ENCODE peak calls at places on chromosome 7, in seven cellular contexts. One of them, this sample, is unnamed.

GRCh38 chr7:23597908-23598224 is 684 bp downstream of the CCDC126 start:
- DNase-seq in CD8-positive, alpha-beta T cell: no peak
- DNase-seq in LoVo: no peak
- DNase-seq in NCI-H748 treated with DMSO at 0.1 percent for 48 hours: peak; percentile 31
- DNase-seq in T follicular helper cell: no peak
- DNase-seq in neural progenitor cell: no peak
- DNase-seq in activated CD4-positive, alpha-beta T cell treated with anti-CD3 and anti-CD28 coated beads, Interleukin-2, amount 10 ng/mL, durations not matched to agents 7 days and 5 days: no peak
- DNase-seq in this sample: peak; percentile 13

GRCh38 chr7:98816925-98817710 is 52.7 kb downstream of the TMEM130 start:
- DNase-seq in CD8-positive, alpha-beta T cell: no peak
- DNase-seq in LoVo: no peak
- DNase-seq in T follicular helper cell: no peak
- DNase-seq in neural progenitor cell: no peak
- DNase-seq in activated CD4-positive, alpha-beta T cell treated with anti-CD3 and anti-CD28 coated beads, Interleukin-2, amount 10 ng/mL, durations not matched to agents 7 days and 5 days: no peak
- DNase-seq in NCI-H748 treated with DMSO at 0.1 percent for 48 hours: no peak
- DNase-seq in this sample: no peak

GRCh38 chr7:39761435-39761834 is 138.1 kb downstream of the RALA start:
- DNase-seq in NCI-H748 treated with DMSO at 0.1 percent for 48 hours: peak; percentile 67
- DNase-seq in neural progenitor cell: no peak
- DNase-seq in T follicular helper cell: no peak
- DNase-seq in CD8-positive, alpha-beta T cell: no peak
- DNase-seq in activated CD4-positive, alpha-beta T cell treated with anti-CD3 and anti-CD28 coated beads, Interleukin-2, amount 10 ng/mL, durations not matched to agents 7 days and 5 days: no peak
- DNase-seq in LoVo: no peak
- DNase-seq in this sample: no peak

GRCh38 chr7:101813414-101814019 is 3.9 kb upstream of the CUX1 start:
- DNase-seq in CD8-positive, alpha-beta T cell: no peak
- DNase-seq in activated CD4-positive, alpha-beta T cell treated with anti-CD3 and anti-CD28 coated beads, Interleukin-2, amount 10 ng/mL, durations not matched to agents 7 days and 5 days: no peak
- DNase-seq in LoVo: no peak
- DNase-seq in T follicular helper cell: no peak
- DNase-seq in NCI-H748 treated with DMSO at 0.1 percent for 48 hours: no peak
- DNase-seq in neural progenitor cell: no peak
- DNase-seq in this sample: no peak

GRCh38 chr7:98534493-98534892 is 82.6 kb upstream of the NPTX2 start:
- DNase-seq in neural progenitor cell: no peak
- DNase-seq in T follicular helper cell: no peak
- DNase-seq in LoVo: no peak
- DNase-seq in CD8-positive, alpha-beta T cell: no peak
- DNase-seq in NCI-H748 treated with DMSO at 0.1 percent for 48 hours: no peak
- DNase-seq in activated CD4-positive, alpha-beta T cell treated with anti-CD3 and anti-CD28 coated beads, Interleukin-2, amount 10 ng/mL, durations not matched to agents 7 days and 5 days: no peak
- DNase-seq in this sample: no peak

GRCh38 chr7:85102813-85103350 is 84.0 kb downstream of the SEMA3D start:
- DNase-seq in neural progenitor cell: no peak
- DNase-seq in activated CD4-positive, alpha-beta T cell treated with anti-CD3 and anti-CD28 coated beads, Interleukin-2, amount 10 ng/mL, durations not matched to agents 7 days and 5 days: no peak
- DNase-seq in LoVo: no peak
- DNase-seq in CD8-positive, alpha-beta T cell: no peak
- DNase-seq in T follicular helper cell: no peak
- DNase-seq in NCI-H748 treated with DMSO at 0.1 percent for 48 hours: no peak
- DNase-seq in this sample: no peak

GRCh38 chr7:24879281-24879680 is 100.7 kb downstream of the OSBPL3 start:
- DNase-seq in LoVo: no peak
- DNase-seq in CD8-positive, alpha-beta T cell: no peak
- DNase-seq in neural progenitor cell: no peak
- DNase-seq in NCI-H748 treated with DMSO at 0.1 percent for 48 hours: no peak
- DNase-seq in activated CD4-positive, alpha-beta T cell treated with anti-CD3 and anti-CD28 coated beads, Interleukin-2, amount 10 ng/mL, durations not matched to agents 7 days and 5 days: no peak
- DNase-seq in T follicular helper cell: no peak
- DNase-seq in this sample: no peak

GRCh38 chr7:158369290-158369689 is 218.3 kb downstream of the PTPRN2 start:
- DNase-seq in neural progenitor cell: no peak
- DNase-seq in NCI-H748 treated with DMSO at 0.1 percent for 48 hours: no peak
- DNase-seq in LoVo: no peak
- DNase-seq in activated CD4-positive, alpha-beta T cell treated with anti-CD3 and anti-CD28 coated beads, Interleukin-2, amount 10 ng/mL, durations not matched to agents 7 days and 5 days: no peak
- DNase-seq in T follicular helper cell: no peak
- DNase-seq in CD8-positive, alpha-beta T cell: no peak
- DNase-seq in this sample: no peak

GRCh38 chr7:40200791-40201190 is 66.0 kb downstream of the SUGCT start:
- DNase-seq in CD8-positive, alpha-beta T cell: no peak
- DNase-seq in NCI-H748 treated with DMSO at 0.1 percent for 48 hours: no peak
- DNase-seq in activated CD4-positive, alpha-beta T cell treated with anti-CD3 and anti-CD28 coated beads, Interleukin-2, amount 10 ng/mL, durations not matched to agents 7 days and 5 days: no peak
- DNase-seq in neural progenitor cell: no peak
- DNase-seq in T follicular helper cell: no peak
- DNase-seq in LoVo: no peak
- DNase-seq in this sample: no peak

GRCh38 chr7:56028942-56029630 is 22.2 kb downstream of the PSPH start:
- DNase-seq in CD8-positive, alpha-beta T cell: no peak
- DNase-seq in neural progenitor cell: no peak
- DNase-seq in activated CD4-positive, alpha-beta T cell treated with anti-CD3 and anti-CD28 coated beads, Interleukin-2, amount 10 ng/mL, durations not matched to agents 7 days and 5 days: no peak
- DNase-seq in LoVo: no peak
- DNase-seq in NCI-H748 treated with DMSO at 0.1 percent for 48 hours: no peak
- DNase-seq in T follicular helper cell: no peak
- DNase-seq in this sample: no peak

GRCh38 chr7:70582921-70583895 is 548.7 kb upstream of the GALNT17 start:
- DNase-seq in T follicular helper cell: no peak
- DNase-seq in LoVo: no peak
- DNase-seq in activated CD4-positive, alpha-beta T cell treated with anti-CD3 and anti-CD28 coated beads, Interleukin-2, amount 10 ng/mL, durations not matched to agents 7 days and 5 days: no peak
- DNase-seq in CD8-positive, alpha-beta T cell: no peak
- DNase-seq in neural progenitor cell: peak; percentile 45
- DNase-seq in NCI-H748 treated with DMSO at 0.1 percent for 48 hours: no peak
- DNase-seq in this sample: no peak

GRCh38 chr7:98640375-98640774 is 23.3 kb downstream of the NPTX2 start:
- DNase-seq in activated CD4-positive, alpha-beta T cell treated with anti-CD3 and anti-CD28 coated beads, Interleukin-2, amount 10 ng/mL, durations not matched to agents 7 days and 5 days: no peak
- DNase-seq in T follicular helper cell: no peak
- DNase-seq in LoVo: no peak
- DNase-seq in neural progenitor cell: no peak
- DNase-seq in CD8-positive, alpha-beta T cell: no peak
- DNase-seq in NCI-H748 treated with DMSO at 0.1 percent for 48 hours: no peak
- DNase-seq in this sample: no peak

GRCh38 chr7:14125998-14126397 is 136.5 kb upstream of the ETV1 start:
- DNase-seq in LoVo: no peak
- DNase-seq in T follicular helper cell: no peak
- DNase-seq in CD8-positive, alpha-beta T cell: no peak
- DNase-seq in NCI-H748 treated with DMSO at 0.1 percent for 48 hours: no peak
- DNase-seq in activated CD4-positive, alpha-beta T cell treated with anti-CD3 and anti-CD28 coated beads, Interleukin-2, amount 10 ng/mL, durations not matched to agents 7 days and 5 days: no peak
- DNase-seq in neural progenitor cell: peak; percentile 13
- DNase-seq in this sample: no peak

GRCh38 chr7:132933076-132933466 is 148.8 kb downstream of the CHCHD3 start:
- DNase-seq in T follicular helper cell: no peak
- DNase-seq in activated CD4-positive, alpha-beta T cell treated with anti-CD3 and anti-CD28 coated beads, Interleukin-2, amount 10 ng/mL, durations not matched to agents 7 days and 5 days: no peak
- DNase-seq in LoVo: no peak
- DNase-seq in NCI-H748 treated with DMSO at 0.1 percent for 48 hours: no peak
- DNase-seq in neural progenitor cell: no peak
- DNase-seq in CD8-positive, alpha-beta T cell: no peak
- DNase-seq in this sample: no peak

GRCh38 chr7:94087664-94088352 is 83.7 kb upstream of the BET1 start:
- DNase-seq in neural progenitor cell: peak; percentile 72
- DNase-seq in CD8-positive, alpha-beta T cell: peak; percentile 15
- DNase-seq in NCI-H748 treated with DMSO at 0.1 percent for 48 hours: peak; percentile 42
- DNase-seq in T follicular helper cell: peak; percentile 21
- DNase-seq in LoVo: peak; percentile 85
- DNase-seq in activated CD4-positive, alpha-beta T cell treated with anti-CD3 and anti-CD28 coated beads, Interleukin-2, amount 10 ng/mL, durations not matched to agents 7 days and 5 days: peak; percentile 69
- DNase-seq in this sample: peak; percentile 55

GRCh38 chr7:131161103-131161502 is 166.6 kb upstream of the MKLN1 start:
- DNase-seq in NCI-H748 treated with DMSO at 0.1 percent for 48 hours: no peak
- DNase-seq in LoVo: no peak
- DNase-seq in neural progenitor cell: no peak
- DNase-seq in activated CD4-positive, alpha-beta T cell treated with anti-CD3 and anti-CD28 coated beads, Interleukin-2, amount 10 ng/mL, durations not matched to agents 7 days and 5 days: no peak
- DNase-seq in CD8-positive, alpha-beta T cell: no peak
- DNase-seq in T follicular helper cell: no peak
- DNase-seq in this sample: no peak

GRCh38 chr7:80941206-80941758 is 22.4 kb upstream of the SEMA3C start:
- DNase-seq in NCI-H748 treated with DMSO at 0.1 percent for 48 hours: no peak
- DNase-seq in CD8-positive, alpha-beta T cell: no peak
- DNase-seq in LoVo: peak; percentile 75
- DNase-seq in T follicular helper cell: no peak
- DNase-seq in neural progenitor cell: no peak
- DNase-seq in activated CD4-positive, alpha-beta T cell treated with anti-CD3 and anti-CD28 coated beads, Interleukin-2, amount 10 ng/mL, durations not matched to agents 7 days and 5 days: no peak
- DNase-seq in this sample: no peak

GRCh38 chr7:158274996-158275395 is 312.6 kb downstream of the PTPRN2 start:
- DNase-seq in T follicular helper cell: no peak
- DNase-seq in LoVo: no peak
- DNase-seq in CD8-positive, alpha-beta T cell: no peak
- DNase-seq in NCI-H748 treated with DMSO at 0.1 percent for 48 hours: no peak
- DNase-seq in neural progenitor cell: no peak
- DNase-seq in activated CD4-positive, alpha-beta T cell treated with anti-CD3 and anti-CD28 coated beads, Interleukin-2, amount 10 ng/mL, durations not matched to agents 7 days and 5 days: no peak
- DNase-seq in this sample: no peak

GRCh38 chr7:22430457-22430856 is 69.5 kb downstream of the STEAP1B start:
- DNase-seq in T follicular helper cell: no peak
- DNase-seq in NCI-H748 treated with DMSO at 0.1 percent for 48 hours: no peak
- DNase-seq in CD8-positive, alpha-beta T cell: no peak
- DNase-seq in LoVo: no peak
- DNase-seq in neural progenitor cell: no peak
- DNase-seq in activated CD4-positive, alpha-beta T cell treated with anti-CD3 and anti-CD28 coated beads, Interleukin-2, amount 10 ng/mL, durations not matched to agents 7 days and 5 days: no peak
- DNase-seq in this sample: no peak

GRCh38 chr7:101862280-101863220 is 45.1 kb downstream of the CUX1 start:
- DNase-seq in activated CD4-positive, alpha-beta T cell treated with anti-CD3 and anti-CD28 coated beads, Interleukin-2, amount 10 ng/mL, durations not matched to agents 7 days and 5 days: no peak
- DNase-seq in neural progenitor cell: peak; percentile 51
- DNase-seq in LoVo: no peak
- DNase-seq in T follicular helper cell: no peak
- DNase-seq in CD8-positive, alpha-beta T cell: no peak
- DNase-seq in NCI-H748 treated with DMSO at 0.1 percent for 48 hours: no peak
- DNase-seq in this sample: no peak

GRCh38 chr7:14385074-14385473 is 395.6 kb upstream of the ETV1 start:
- DNase-seq in neural progenitor cell: no peak
- DNase-seq in LoVo: no peak
- DNase-seq in T follicular helper cell: no peak
- DNase-seq in activated CD4-positive, alpha-beta T cell treated with anti-CD3 and anti-CD28 coated beads, Interleukin-2, amount 10 ng/mL, durations not matched to agents 7 days and 5 days: no peak
- DNase-seq in NCI-H748 treated with DMSO at 0.1 percent for 48 hours: no peak
- DNase-seq in CD8-positive, alpha-beta T cell: no peak
- DNase-seq in this sample: no peak

GRCh38 chr7:66883716-66884115 is 37.3 kb upstream of the TMEM248 start:
- DNase-seq in NCI-H748 treated with DMSO at 0.1 percent for 48 hours: no peak
- DNase-seq in CD8-positive, alpha-beta T cell: no peak
- DNase-seq in activated CD4-positive, alpha-beta T cell treated with anti-CD3 and anti-CD28 coated beads, Interleukin-2, amount 10 ng/mL, durations not matched to agents 7 days and 5 days: no peak
- DNase-seq in T follicular helper cell: no peak
- DNase-seq in neural progenitor cell: no peak
- DNase-seq in LoVo: no peak
- DNase-seq in this sample: no peak

GRCh38 chr7:150983893-150984368 is 5.8 kb upstream of the KCNH2 start:
- DNase-seq in LoVo: peak; percentile 50
- DNase-seq in activated CD4-positive, alpha-beta T cell treated with anti-CD3 and anti-CD28 coated beads, Interleukin-2, amount 10 ng/mL, durations not matched to agents 7 days and 5 days: peak; percentile 63
- DNase-seq in neural progenitor cell: peak; percentile 87
- DNase-seq in T follicular helper cell: peak; percentile 27
- DNase-seq in CD8-positive, alpha-beta T cell: no peak
- DNase-seq in NCI-H748 treated with DMSO at 0.1 percent for 48 hours: no peak
- DNase-seq in this sample: no peak

GRCh38 chr7:155755026-155755425 is 57.2 kb downstream of the SHH start:
- DNase-seq in CD8-positive, alpha-beta T cell: no peak
- DNase-seq in T follicular helper cell: no peak
- DNase-seq in NCI-H748 treated with DMSO at 0.1 percent for 48 hours: no peak
- DNase-seq in activated CD4-positive, alpha-beta T cell treated with anti-CD3 and anti-CD28 coated beads, Interleukin-2, amount 10 ng/mL, durations not matched to agents 7 days and 5 days: no peak
- DNase-seq in neural progenitor cell: no peak
- DNase-seq in LoVo: no peak
- DNase-seq in this sample: no peak

GRCh38 chr7:24756545-24756988 is 697 bp downstream of the GSDME start:
- DNase-seq in CD8-positive, alpha-beta T cell: no peak
- DNase-seq in T follicular helper cell: no peak
- DNase-seq in NCI-H748 treated with DMSO at 0.1 percent for 48 hours: no peak
- DNase-seq in activated CD4-positive, alpha-beta T cell treated with anti-CD3 and anti-CD28 coated beads, Interleukin-2, amount 10 ng/mL, durations not matched to agents 7 days and 5 days: no peak
- DNase-seq in LoVo: no peak
- DNase-seq in neural progenitor cell: no peak
- DNase-seq in this sample: no peak

GRCh38 chr7:33779216-33779615 is 126.1 kb upstream of the BMPER start:
- DNase-seq in NCI-H748 treated with DMSO at 0.1 percent for 48 hours: no peak
- DNase-seq in LoVo: no peak
- DNase-seq in activated CD4-positive, alpha-beta T cell treated with anti-CD3 and anti-CD28 coated beads, Interleukin-2, amount 10 ng/mL, durations not matched to agents 7 days and 5 days: no peak
- DNase-seq in T follicular helper cell: no peak
- DNase-seq in CD8-positive, alpha-beta T cell: no peak
- DNase-seq in neural progenitor cell: no peak
- DNase-seq in this sample: no peak

GRCh38 chr7:47535704-47536628 is 45.9 kb downstream of the TNS3 start:
- DNase-seq in NCI-H748 treated with DMSO at 0.1 percent for 48 hours: no peak
- DNase-seq in T follicular helper cell: no peak
- DNase-seq in LoVo: no peak
- DNase-seq in neural progenitor cell: peak; percentile 48
- DNase-seq in activated CD4-positive, alpha-beta T cell treated with anti-CD3 and anti-CD28 coated beads, Interleukin-2, amount 10 ng/mL, durations not matched to agents 7 days and 5 days: no peak
- DNase-seq in CD8-positive, alpha-beta T cell: no peak
- DNase-seq in this sample: no peak

GRCh38 chr7:36155811-36156361 is 2.8 kb downstream of the EEPD1 start:
- DNase-seq in activated CD4-positive, alpha-beta T cell treated with anti-CD3 and anti-CD28 coated beads, Interleukin-2, amount 10 ng/mL, durations not matched to agents 7 days and 5 days: no peak
- DNase-seq in neural progenitor cell: peak; percentile 32
- DNase-seq in CD8-positive, alpha-beta T cell: no peak
- DNase-seq in T follicular helper cell: no peak
- DNase-seq in NCI-H748 treated with DMSO at 0.1 percent for 48 hours: no peak
- DNase-seq in LoVo: no peak
- DNase-seq in this sample: peak; percentile 9

GRCh38 chr7:91082854-91083495 is 181.3 kb upstream of the FZD1 start:
- DNase-seq in CD8-positive, alpha-beta T cell: no peak
- DNase-seq in NCI-H748 treated with DMSO at 0.1 percent for 48 hours: peak; percentile 25
- DNase-seq in T follicular helper cell: no peak
- DNase-seq in neural progenitor cell: no peak
- DNase-seq in LoVo: peak; percentile 38
- DNase-seq in activated CD4-positive, alpha-beta T cell treated with anti-CD3 and anti-CD28 coated beads, Interleukin-2, amount 10 ng/mL, durations not matched to agents 7 days and 5 days: no peak
- DNase-seq in this sample: no peak

GRCh38 chr7:90594791-90595317 is 1.3 kb upstream of the CDK14 start:
- DNase-seq in NCI-H748 treated with DMSO at 0.1 percent for 48 hours: no peak
- DNase-seq in activated CD4-positive, alpha-beta T cell treated with anti-CD3 and anti-CD28 coated beads, Interleukin-2, amount 10 ng/mL, durations not matched to agents 7 days and 5 days: no peak
- DNase-seq in T follicular helper cell: no peak
- DNase-seq in neural progenitor cell: peak; percentile 54
- DNase-seq in LoVo: no peak
- DNase-seq in CD8-positive, alpha-beta T cell: no peak
- DNase-seq in this sample: no peak

GRCh38 chr7:99027241-99027640 is 116.7 kb downstream of the SMURF1 start:
- DNase-seq in NCI-H748 treated with DMSO at 0.1 percent for 48 hours: no peak
- DNase-seq in activated CD4-positive, alpha-beta T cell treated with anti-CD3 and anti-CD28 coated beads, Interleukin-2, amount 10 ng/mL, durations not matched to agents 7 days and 5 days: no peak
- DNase-seq in LoVo: no peak
- DNase-seq in neural progenitor cell: no peak
- DNase-seq in T follicular helper cell: no peak
- DNase-seq in CD8-positive, alpha-beta T cell: no peak
- DNase-seq in this sample: no peak

GRCh38 chr7:43454936-43455518 is 127.9 kb upstream of the STK17A start:
- DNase-seq in neural progenitor cell: peak; percentile 65
- DNase-seq in activated CD4-positive, alpha-beta T cell treated with anti-CD3 and anti-CD28 coated beads, Interleukin-2, amount 10 ng/mL, durations not matched to agents 7 days and 5 days: no peak
- DNase-seq in T follicular helper cell: no peak
- DNase-seq in CD8-positive, alpha-beta T cell: no peak
- DNase-seq in NCI-H748 treated with DMSO at 0.1 percent for 48 hours: no peak
- DNase-seq in LoVo: peak; percentile 44
- DNase-seq in this sample: peak; percentile 60

GRCh38 chr7:151987748-151988529 is 31.7 kb downstream of the GALNTL5 start:
- DNase-seq in LoVo: no peak
- DNase-seq in CD8-positive, alpha-beta T cell: no peak
- DNase-seq in T follicular helper cell: no peak
- DNase-seq in NCI-H748 treated with DMSO at 0.1 percent for 48 hours: no peak
- DNase-seq in neural progenitor cell: peak; percentile 26
- DNase-seq in activated CD4-positive, alpha-beta T cell treated with anti-CD3 and anti-CD28 coated beads, Interleukin-2, amount 10 ng/mL, durations not matched to agents 7 days and 5 days: no peak
- DNase-seq in this sample: no peak

GRCh38 chr7:45980181-45980905 is 59.3 kb upstream of the IGFBP3 start:
- DNase-seq in NCI-H748 treated with DMSO at 0.1 percent for 48 hours: no peak
- DNase-seq in activated CD4-positive, alpha-beta T cell treated with anti-CD3 and anti-CD28 coated beads, Interleukin-2, amount 10 ng/mL, durations not matched to agents 7 days and 5 days: no peak
- DNase-seq in LoVo: no peak
- DNase-seq in T follicular helper cell: no peak
- DNase-seq in CD8-positive, alpha-beta T cell: no peak
- DNase-seq in neural progenitor cell: no peak
- DNase-seq in this sample: no peak

This sample was measured in NCI-H774.